ENCODE peak calls at places on chromosomes 2 and 18, in five cellular contexts. X is psoas muscle, T is heart left ventricle, S is lower leg skin, W is HEK293T. F is an unnamed sample.

GRCh38 chr2:40421643-40422297 is 30.1 kb downstream of the SLC8A1 start:
- DNase-seq in X (no peak), T (no peak), S (no peak), W (no peak), F (no peak)

GRCh38 chr2:219555956-219556355 is 12.1 kb downstream of the TMEM198 start:
- DNase-seq in X (no peak), T (peak), S (no peak), W (no peak), F (no peak)

GRCh38 chr2:160308915-160309314 is 108.8 kb upstream of the ITGB6 start:
- DNase-seq in X (no peak), T (no peak), S (no peak), W (no peak), F (no peak)

GRCh38 chr2:128536925-128537620 is 218.4 kb upstream of the HS6ST1 start:
- DNase-seq in X (no peak), T (no peak), S (peak), W (no peak), F (no peak)

GRCh38 chr2:234496835-234497591 is at the start of gene ARL4C:
- DNase-seq in X (peak), T (peak), S (peak), W (peak), F (peak)

GRCh38 chr2:85475801-85476610 is 57.5 kb downstream of the SH2D6 start:
- DNase-seq in X (no peak), T (no peak), S (peak), W (no peak), F (no peak)

GRCh38 chr2:66813525-66813924 is 378.6 kb downstream of the MEIS1 start:
- DNase-seq in X (no peak), T (no peak), S (no peak), W (no peak), F (no peak)

GRCh38 chr2:28810384-28811285 is at the start of gene SPDYA:
- DNase-seq in X (peak), T (peak), S (peak), W (no peak), F (peak)

GRCh38 chr18:31454066-31454708 is 6.6 kb downstream of the DSG3 start:
- DNase-seq in X (no peak), T (no peak), S (no peak), W (no peak), F (no peak)

GRCh38 chr2:207901847-207902246 is 123.5 kb downstream of the PLEKHM3 start:
- DNase-seq in X (no peak), T (no peak), S (no peak), W (no peak), F (no peak)

GRCh38 chr18:74806073-74806472 is 208.4 kb downstream of the ZNF407 start:
- DNase-seq in X (no peak), T (no peak), S (no peak), W (no peak), F (no peak)

GRCh38 chr2:117948585-117948984 is 65.3 kb downstream of the CCDC93 start:
- DNase-seq in X (no peak), T (no peak), S (no peak), W (no peak), F (no peak)

GRCh38 chr18:52333860-52334259 is 6.1 kb upstream of the DCC start:
- DNase-seq in X (no peak), T (no peak), S (no peak), W (no peak), F (no peak)

GRCh38 chr2:66001538-66001937 is 433.4 kb upstream of the MEIS1 start:
- DNase-seq in X (no peak), T (no peak), S (no peak), W (no peak), F (no peak)

GRCh38 chr18:80233899-80234298 is 13.4 kb downstream of the PARD6G start:
- DNase-seq in X (no peak), T (no peak), S (peak), W (no peak), F (no peak)

GRCh38 chr2:108922141-108922915 is 66.7 kb downstream of the EDAR start:
- DNase-seq in X (no peak), T (no peak), S (peak), W (no peak), F (no peak)

GRCh38 chr2:45855374-45855773 is 203.9 kb downstream of the PRKCE start:
- DNase-seq in X (no peak), T (no peak), S (no peak), W (no peak), F (no peak)

GRCh38 chr2:15177103-15177502 is 384.0 kb downstream of the NBAS start:
- DNase-seq in X (no peak), T (no peak), S (no peak), W (no peak), F (peak)

F was measured in effector memory CD4-positive, alpha-beta T cell.